ENCODE peak calls at places on chromosomes 7 and 10, in four cellular contexts. One of them, this sample, is unnamed.

GRCh38 chr10:34444223-34445183 is 370.6 kb downstream of the PARD3 start:
- DNase-seq in activated CD4-positive, alpha-beta T cell treated with anti-CD3 and anti-CD28 coated beads, Interleukin-2, amount 50 U/mL, for 1 hour: no peak
- DNase-seq in NCI-H446: no peak
- DNase-seq in GM23338: no peak
- DNase-seq in this sample: no peak

GRCh38 chr10:5078781-5079180 is 15.4 kb upstream of the AKR1C3 start:
- DNase-seq in activated CD4-positive, alpha-beta T cell treated with anti-CD3 and anti-CD28 coated beads, Interleukin-2, amount 50 U/mL, for 1 hour: no peak
- DNase-seq in NCI-H446: no peak
- DNase-seq in GM23338: no peak
- DNase-seq in this sample: no peak

GRCh38 chr7:55420535-55420934 is 55.4 kb downstream of the LANCL2 start:
- DNase-seq in activated CD4-positive, alpha-beta T cell treated with anti-CD3 and anti-CD28 coated beads, Interleukin-2, amount 50 U/mL, for 1 hour: no peak
- DNase-seq in GM23338: no peak
- DNase-seq in NCI-H446: no peak
- DNase-seq in this sample: no peak

GRCh38 chr10:99526861-99527504 is 5.8 kb upstream of the NKX2-3 start:
- DNase-seq in NCI-H446: no peak
- DNase-seq in GM23338: peak
- DNase-seq in activated CD4-positive, alpha-beta T cell treated with anti-CD3 and anti-CD28 coated beads, Interleukin-2, amount 50 U/mL, for 1 hour: no peak
- DNase-seq in this sample: no peak

GRCh38 chr10:49273626-49274025 is 25.3 kb upstream of the C10orf71 start:
- DNase-seq in GM23338: no peak
- DNase-seq in NCI-H446: no peak
- DNase-seq in activated CD4-positive, alpha-beta T cell treated with anti-CD3 and anti-CD28 coated beads, Interleukin-2, amount 50 U/mL, for 1 hour: no peak
- DNase-seq in this sample: no peak

GRCh38 chr7:4189151-4189570 is 492.9 kb upstream of the FOXK1 start:
- DNase-seq in activated CD4-positive, alpha-beta T cell treated with anti-CD3 and anti-CD28 coated beads, Interleukin-2, amount 50 U/mL, for 1 hour: no peak
- DNase-seq in NCI-H446: peak
- DNase-seq in GM23338: no peak
- DNase-seq in this sample: peak

GRCh38 chr7:39735903-39736302 is 112.5 kb downstream of the RALA start:
- DNase-seq in GM23338: no peak
- DNase-seq in NCI-H446: no peak
- DNase-seq in activated CD4-positive, alpha-beta T cell treated with anti-CD3 and anti-CD28 coated beads, Interleukin-2, amount 50 U/mL, for 1 hour: no peak
- DNase-seq in this sample: no peak

GRCh38 chr7:51606601-51607154 is 290.1 kb upstream of the COBL start:
- DNase-seq in GM23338: no peak
- DNase-seq in activated CD4-positive, alpha-beta T cell treated with anti-CD3 and anti-CD28 coated beads, Interleukin-2, amount 50 U/mL, for 1 hour: no peak
- DNase-seq in NCI-H446: no peak
- DNase-seq in this sample: no peak

GRCh38 chr7:1893451-1893850 is 223.4 kb downstream of the ELFN1 start:
- DNase-seq in GM23338: no peak
- DNase-seq in activated CD4-positive, alpha-beta T cell treated with anti-CD3 and anti-CD28 coated beads, Interleukin-2, amount 50 U/mL, for 1 hour: no peak
- DNase-seq in NCI-H446: no peak
- DNase-seq in this sample: no peak

GRCh38 chr10:101294109-101294508 is 59.9 kb upstream of the BTRC start:
- DNase-seq in activated CD4-positive, alpha-beta T cell treated with anti-CD3 and anti-CD28 coated beads, Interleukin-2, amount 50 U/mL, for 1 hour: no peak
- DNase-seq in GM23338: no peak
- DNase-seq in NCI-H446: no peak
- DNase-seq in this sample: no peak

GRCh38 chr10:94006591-94007550 is 13.1 kb downstream of the PLCE1 start:
- DNase-seq in activated CD4-positive, alpha-beta T cell treated with anti-CD3 and anti-CD28 coated beads, Interleukin-2, amount 50 U/mL, for 1 hour: no peak
- DNase-seq in GM23338: no peak
- DNase-seq in NCI-H446: no peak
- DNase-seq in this sample: no peak

GRCh38 chr7:1917221-1918062 is 247.4 kb downstream of the ELFN1 start:
- DNase-seq in activated CD4-positive, alpha-beta T cell treated with anti-CD3 and anti-CD28 coated beads, Interleukin-2, amount 50 U/mL, for 1 hour: no peak
- DNase-seq in GM23338: no peak
- DNase-seq in NCI-H446: no peak
- DNase-seq in this sample: no peak

GRCh38 chr7:38299275-38299931 is 26.0 kb upstream of the TARP start:
- DNase-seq in GM23338: no peak
- DNase-seq in activated CD4-positive, alpha-beta T cell treated with anti-CD3 and anti-CD28 coated beads, Interleukin-2, amount 50 U/mL, for 1 hour: no peak
- DNase-seq in NCI-H446: no peak
- DNase-seq in this sample: no peak